ENCODE peak calls at places on chromosomes 7 and 10, in eight cellular contexts. H is nucleus accumbens; X is A172; N is caudate nucleus; I is activated T-cell treated with anti-CD3 and anti-CD28 coated beads, Interleukin-2, amount 50 U/mL, for 4 hours; J is AG10803; V is left colon; U is dermis blood vessel endothelial cell. Y is an unnamed sample.

GRCh38 chr10:116767235-116767634 is 24.9 kb upstream of the HSPA12A start:
- DNase-seq in J (peak), I (no peak), H (no peak), X (no peak), N (no peak), U (no peak), V (peak), Y (no peak)

GRCh38 chr10:71694567-71694968 is 25.0 kb downstream of the C10orf105 start:
- DNase-seq in I (peak), J (no peak), V (peak), U (peak), H (peak), N (no peak), X (no peak), Y (peak)

GRCh38 chr7:73734619-73735525 is 3.7 kb downstream of the ABHD11 start:
- DNase-seq in I (peak), J (peak), U (peak), H (no peak), N (no peak), X (peak), V (peak), Y (no peak)

GRCh38 chr7:152366662-152367061 is 69.1 kb downstream of the KMT2C start:
- DNase-seq in J (no peak), I (no peak), X (no peak), U (peak), N (no peak), H (no peak), V (peak), Y (no peak)

GRCh38 chr7:123538897-123539296 is 4.5 kb upstream of the IQUB start:
- DNase-seq in U (no peak), J (no peak), H (no peak), N (no peak), X (peak), V (no peak), I (no peak), Y (no peak)

GRCh38 chr7:5689118-5689517 is 92.3 kb downstream of the RNF216 start:
- DNase-seq in J (peak), V (no peak), X (no peak), H (no peak), U (no peak), I (peak), N (no peak), Y (no peak)

GRCh38 chr7:6012355-6013104 is 3.5 kb downstream of the AIMP2 start:
- DNase-seq in I (no peak), V (peak), N (no peak), U (no peak), H (no peak), J (peak), X (no peak), Y (no peak)

GRCh38 chr10:11772575-11773288 is 30.6 kb downstream of the ECHDC3 start:
- DNase-seq in I (no peak), J (no peak), X (no peak), H (no peak), N (no peak), U (no peak), V (peak), Y (no peak)

GRCh38 chr7:137036768-137037167 is 168.3 kb downstream of the CHRM2 start:
- DNase-seq in I (no peak), X (no peak), U (no peak), N (no peak), H (no peak), V (no peak), J (peak), Y (no peak)

GRCh38 chr10:77490512-77490911 is 147.1 kb downstream of the KCNMA1 start:
- DNase-seq in V (no peak), N (no peak), X (no peak), H (no peak), U (no peak), I (no peak), J (no peak), Y (no peak)

GRCh38 chr10:600876-601275 is 88.6 kb downstream of the DIP2C start:
- DNase-seq in X (no peak), H (no peak), U (no peak), J (peak), V (no peak), I (no peak), N (no peak), Y (no peak)

GRCh38 chr10:72108811-72109618 is 20.7 kb upstream of the SPOCK2 start:
- DNase-seq in H (no peak), V (no peak), I (no peak), X (no peak), J (no peak), N (no peak), U (no peak), Y (no peak)

GRCh38 chr10:21687197-21687993 is 153.4 kb downstream of the MLLT10 start:
- DNase-seq in X (no peak), U (no peak), N (no peak), V (no peak), I (no peak), J (peak), H (no peak), Y (no peak)

Y was measured in putamen.